ENCODE peak calls at places on chromosome 5, in seven cellular contexts. E is aorta; L is tibial artery; M is WTC11; Y is GM06990; U is stimulated activated effector memory CD8-positive, alpha-beta T cell treated with anti-CD3 and anti-CD28 coated beads, Interleukin-12 subunit alpha, Interleukin-12 subunit beta, amount 100 ng/mL, for 72 hours; D is activated CD4-positive, alpha-beta memory T cell treated with anti-CD3 and anti-CD28 coated beads for 36 hours. G is an unnamed sample.

GRCh38 chr5:65749221-65749844 is 27.3 kb downstream of the NLN start:
- DNase-seq in U (no peak), E (no peak), D (no peak), M (no peak), Y (no peak), L (no peak), G (no peak)

GRCh38 chr5:125497651-125498050 is 751.2 kb upstream of the ZNF608 start:
- DNase-seq in E (no peak), M (no peak), D (no peak), Y (no peak), U (no peak), L (no peak), G (no peak)

GRCh38 chr5:24789631-24790354 is 145.0 kb upstream of the CDH10 start:
- DNase-seq in E (no peak), Y (no peak), M (no peak), D (no peak), L (no peak), U (no peak), G (no peak)

GRCh38 chr5:119322948-119323629 is 32.7 kb upstream of the TNFAIP8 start:
- DNase-seq in M (no peak), L (no peak), U (no peak), E (no peak), Y (no peak), D (no peak), G (no peak)

GRCh38 chr5:132765311-132766019 is 11.6 kb downstream of the SEPTIN8 start:
- DNase-seq in Y (no peak), D (no peak), E (peak), M (no peak), L (no peak), U (no peak), G (no peak)

GRCh38 chr5:72244862-72245371 is 75.1 kb downstream of the MRPS27 start:
- DNase-seq in E (no peak), L (no peak), M (peak), D (no peak), Y (peak), U (no peak), G (peak)

GRCh38 chr5:78716221-78716620 is 67.6 kb upstream of the LHFPL2 start:
- DNase-seq in M (no peak), Y (no peak), U (no peak), E (no peak), D (no peak), L (no peak), G (peak)

GRCh38 chr5:177133845-177134652 is 476 bp downstream of the NSD1 start:
- DNase-seq in E (peak), M (peak), U (peak), Y (peak), L (peak), D (peak), G (peak)

GRCh38 chr5:89327621-89328020 is 444.6 kb upstream of the MEF2C start:
- DNase-seq in D (no peak), L (no peak), U (no peak), Y (no peak), M (no peak), E (no peak), G (no peak)

G was measured in HCEC 1CT.